ENCODE peak calls at places on chromosomes 3 and 15, in five cellular contexts. One of them, this sample, is unnamed.

GRCh38 chr15:60548101-60548500 is 69.2 kb upstream of the ICE2 start:
- DNase-seq in body of pancreas: no peak
- DNase-seq in AG09309: no peak
- DNase-seq in GM12865: peak
- DNase-seq in brain microvascular endothelial cell: no peak
- DNase-seq in this sample: no peak

GRCh38 chr15:98753726-98754125 is 105.4 kb downstream of the IGF1R start:
- DNase-seq in body of pancreas: no peak
- DNase-seq in brain microvascular endothelial cell: no peak
- DNase-seq in GM12865: no peak
- DNase-seq in AG09309: no peak
- DNase-seq in this sample: no peak

GRCh38 chr3:194269610-194270145 is 81.5 kb downstream of the CPN2 start:
- DNase-seq in AG09309: no peak
- DNase-seq in brain microvascular endothelial cell: peak
- DNase-seq in body of pancreas: peak
- DNase-seq in GM12865: no peak
- DNase-seq in this sample: no peak

GRCh38 chr3:81989274-81989673 is 227.8 kb upstream of the GBE1 start:
- DNase-seq in body of pancreas: no peak
- DNase-seq in GM12865: no peak
- DNase-seq in brain microvascular endothelial cell: no peak
- DNase-seq in AG09309: no peak
- DNase-seq in this sample: no peak

GRCh38 chr3:51198476-51198875 is 186.6 kb upstream of the MANF start:
- DNase-seq in body of pancreas: no peak
- DNase-seq in brain microvascular endothelial cell: no peak
- DNase-seq in GM12865: no peak
- DNase-seq in AG09309: no peak
- DNase-seq in this sample: no peak

GRCh38 chr3:49124203-49124602 is 3.6 kb upstream of the USP19 start:
- DNase-seq in AG09309: no peak
- DNase-seq in body of pancreas: no peak
- DNase-seq in GM12865: no peak
- DNase-seq in brain microvascular endothelial cell: no peak
- DNase-seq in this sample: no peak

GRCh38 chr15:74461847-74462511 is 1.0 kb upstream of the UBL7 start:
- DNase-seq in brain microvascular endothelial cell: no peak
- DNase-seq in GM12865: peak
- DNase-seq in AG09309: no peak
- DNase-seq in body of pancreas: no peak
- DNase-seq in this sample: no peak

GRCh38 chr15:40053234-40054055 is 14.5 kb upstream of the SRP14 start:
- DNase-seq in body of pancreas: peak
- DNase-seq in AG09309: no peak
- DNase-seq in GM12865: peak
- DNase-seq in brain microvascular endothelial cell: no peak
- DNase-seq in this sample: no peak

GRCh38 chr3:105647047-105647446 is 221.8 kb downstream of the CBLB start:
- DNase-seq in brain microvascular endothelial cell: peak
- DNase-seq in body of pancreas: peak
- DNase-seq in GM12865: no peak
- DNase-seq in AG09309: peak
- DNase-seq in this sample: peak

GRCh38 chr3:153967260-153967659 is 153.9 kb upstream of the ARHGEF26 start:
- DNase-seq in brain microvascular endothelial cell: no peak
- DNase-seq in body of pancreas: no peak
- DNase-seq in GM12865: peak
- DNase-seq in AG09309: no peak
- DNase-seq in this sample: no peak

GRCh38 chr3:126316515-126316939 is 40.7 kb downstream of the KLF15 start:
- DNase-seq in AG09309: no peak
- DNase-seq in body of pancreas: no peak
- DNase-seq in GM12865: no peak
- DNase-seq in brain microvascular endothelial cell: no peak
- DNase-seq in this sample: no peak

GRCh38 chr3:147038456-147038855 is 367.9 kb downstream of the ZIC4 start:
- DNase-seq in GM12865: no peak
- DNase-seq in brain microvascular endothelial cell: no peak
- DNase-seq in AG09309: peak
- DNase-seq in body of pancreas: no peak
- DNase-seq in this sample: no peak

GRCh38 chr3:110743202-110743601 is 328.4 kb upstream of the NECTIN3 start:
- DNase-seq in GM12865: no peak
- DNase-seq in body of pancreas: peak
- DNase-seq in brain microvascular endothelial cell: no peak
- DNase-seq in AG09309: no peak
- DNase-seq in this sample: no peak

GRCh38 chr3:30693470-30694120 is 87.2 kb downstream of the TGFBR2 start:
- DNase-seq in body of pancreas: peak
- DNase-seq in GM12865: peak
- DNase-seq in brain microvascular endothelial cell: peak
- DNase-seq in AG09309: peak
- DNase-seq in this sample: peak

GRCh38 chr3:85939026-85939616 is 980.3 kb downstream of the CADM2 start:
- DNase-seq in AG09309: no peak
- DNase-seq in body of pancreas: no peak
- DNase-seq in GM12865: no peak
- DNase-seq in brain microvascular endothelial cell: no peak
- DNase-seq in this sample: peak

GRCh38 chr3:53503185-53503584 is 8.8 kb downstream of the CACNA1D start:
- DNase-seq in body of pancreas: no peak
- DNase-seq in brain microvascular endothelial cell: no peak
- DNase-seq in AG09309: no peak
- DNase-seq in GM12865: no peak
- DNase-seq in this sample: no peak

GRCh38 chr3:64449026-64449425 is 223.8 kb upstream of the PRICKLE2 start:
- DNase-seq in GM12865: peak
- DNase-seq in AG09309: no peak
- DNase-seq in brain microvascular endothelial cell: no peak
- DNase-seq in body of pancreas: no peak
- DNase-seq in this sample: no peak

GRCh38 chr3:151460774-151461450 is at the start of gene IGSF10:
- DNase-seq in brain microvascular endothelial cell: no peak
- DNase-seq in AG09309: no peak
- DNase-seq in body of pancreas: peak
- DNase-seq in GM12865: no peak
- DNase-seq in this sample: no peak

GRCh38 chr15:32649336-32649735 is 7.8 kb downstream of the SCG5 start:
- DNase-seq in GM12865: no peak
- DNase-seq in AG09309: no peak
- DNase-seq in body of pancreas: peak
- DNase-seq in brain microvascular endothelial cell: peak
- DNase-seq in this sample: no peak

GRCh38 chr3:145776782-145777408 is 384.1 kb downstream of the PLOD2 start:
- DNase-seq in GM12865: peak
- DNase-seq in body of pancreas: peak
- DNase-seq in AG09309: peak
- DNase-seq in brain microvascular endothelial cell: peak
- DNase-seq in this sample: peak

GRCh38 chr3:182116386-182116785 is 404.7 kb downstream of the SOX2 start:
- DNase-seq in body of pancreas: no peak
- DNase-seq in GM12865: no peak
- DNase-seq in brain microvascular endothelial cell: no peak
- DNase-seq in AG09309: no peak
- DNase-seq in this sample: no peak

GRCh38 chr3:69250014-69250413 is 127.6 kb upstream of the LMOD3 start:
- DNase-seq in body of pancreas: peak
- DNase-seq in GM12865: no peak
- DNase-seq in brain microvascular endothelial cell: no peak
- DNase-seq in AG09309: peak
- DNase-seq in this sample: peak

GRCh38 chr3:69249001-69249400 is 126.6 kb upstream of the LMOD3 start:
- DNase-seq in brain microvascular endothelial cell: no peak
- DNase-seq in AG09309: no peak
- DNase-seq in body of pancreas: no peak
- DNase-seq in GM12865: no peak
- DNase-seq in this sample: no peak

GRCh38 chr3:69251078-69251805 is 128.8 kb upstream of the LMOD3 start:
- DNase-seq in AG09309: no peak
- DNase-seq in GM12865: no peak
- DNase-seq in brain microvascular endothelial cell: no peak
- DNase-seq in body of pancreas: no peak
- DNase-seq in this sample: no peak

GRCh38 chr3:69246612-69247011 is 124.2 kb upstream of the LMOD3 start:
- DNase-seq in brain microvascular endothelial cell: no peak
- DNase-seq in body of pancreas: no peak
- DNase-seq in AG09309: no peak
- DNase-seq in GM12865: no peak
- DNase-seq in this sample: no peak

GRCh38 chr3:69248394-69248793 is 126.0 kb upstream of the LMOD3 start:
- DNase-seq in body of pancreas: peak
- DNase-seq in AG09309: no peak
- DNase-seq in brain microvascular endothelial cell: no peak
- DNase-seq in GM12865: no peak
- DNase-seq in this sample: no peak
- H3K4me3 ChIP-seq in body of pancreas: no peak
- H3K4me3 ChIP-seq in AG09309: no peak
- H3K4me3 ChIP-seq in brain microvascular endothelial cell: no peak
- H3K4me3 ChIP-seq in GM12865: no peak
- H3K4me3 ChIP-seq in this sample: peak

GRCh38 chr15:31102374-31103342 is 1.1 kb upstream of the TRPM1 start:
- DNase-seq in brain microvascular endothelial cell: no peak
- DNase-seq in GM12865: no peak
- DNase-seq in body of pancreas: no peak
- DNase-seq in AG09309: no peak
- DNase-seq in this sample: peak
- H3K4me3 ChIP-seq in brain microvascular endothelial cell: no peak
- H3K4me3 ChIP-seq in GM12865: no peak
- H3K4me3 ChIP-seq in body of pancreas: no peak
- H3K4me3 ChIP-seq in AG09309: no peak
- H3K4me3 ChIP-seq in this sample: no peak

DNA sequence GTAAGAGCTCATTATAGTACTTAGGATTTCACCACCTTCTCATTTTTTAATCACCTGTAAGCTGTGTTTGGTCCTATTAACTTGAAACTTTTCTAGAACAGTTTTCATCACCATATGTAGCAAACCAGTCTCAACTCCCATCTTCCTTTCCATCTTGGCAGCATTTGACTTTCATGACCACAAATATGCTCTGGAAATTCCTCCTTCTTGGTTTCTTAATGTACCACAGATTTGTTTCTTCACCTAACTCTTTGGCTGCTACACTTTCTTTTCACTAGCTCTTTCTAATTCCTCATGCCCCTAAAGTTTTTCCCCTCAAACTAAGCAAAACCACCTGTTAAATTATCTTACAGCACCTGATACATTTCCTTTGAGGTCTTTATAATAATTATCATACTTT is 13.2 kb upstream of the NMB start:
- DNase-seq in AG09309: peak
- DNase-seq in body of pancreas: no peak
- DNase-seq in brain microvascular endothelial cell: peak
- DNase-seq in GM12865: no peak
- DNase-seq in this sample: no peak
- H3K4me3 ChIP-seq in AG09309: no peak
- H3K4me3 ChIP-seq in body of pancreas: no peak
- H3K4me3 ChIP-seq in brain microvascular endothelial cell: no peak
- H3K4me3 ChIP-seq in GM12865: no peak
- H3K4me3 ChIP-seq in this sample: no peak

DNA sequence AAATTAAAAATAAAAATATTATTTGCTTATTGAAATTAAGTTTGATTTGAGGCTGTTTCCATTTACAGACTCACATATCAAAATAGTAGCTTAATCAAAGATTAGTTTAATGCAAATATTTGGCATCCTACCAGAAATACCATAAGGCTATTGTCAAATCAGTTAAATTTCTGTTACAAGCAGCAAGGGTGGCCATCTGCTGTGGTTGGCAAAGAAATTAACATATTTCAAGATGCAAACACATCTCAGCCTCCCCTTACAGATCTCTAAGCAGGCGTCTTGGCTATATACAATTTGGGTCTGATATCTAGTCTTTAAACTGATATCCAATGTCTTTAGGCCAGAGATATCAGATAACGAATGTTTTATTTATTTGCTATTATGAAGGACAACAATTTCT is 83.2 kb upstream of the NEDD4 start:
- DNase-seq in AG09309: no peak
- DNase-seq in body of pancreas: no peak
- DNase-seq in GM12865: no peak
- DNase-seq in brain microvascular endothelial cell: no peak
- DNase-seq in this sample: peak
- H3K4me3 ChIP-seq in AG09309: no peak
- H3K4me3 ChIP-seq in body of pancreas: no peak
- H3K4me3 ChIP-seq in GM12865: no peak
- H3K4me3 ChIP-seq in brain microvascular endothelial cell: no peak
- H3K4me3 ChIP-seq in this sample: no peak

GRCh38 chr15:31364301-31365031 is 37.8 kb downstream of the KLF13 start:
- DNase-seq in body of pancreas: no peak
- DNase-seq in brain microvascular endothelial cell: no peak
- DNase-seq in AG09309: no peak
- DNase-seq in GM12865: no peak
- DNase-seq in this sample: no peak
- H3K4me3 ChIP-seq in body of pancreas: no peak
- H3K4me3 ChIP-seq in brain microvascular endothelial cell: no peak
- H3K4me3 ChIP-seq in AG09309: no peak
- H3K4me3 ChIP-seq in GM12865: no peak
- H3K4me3 ChIP-seq in this sample: no peak

GRCh38 chr3:186497608-186498007 is 46.6 kb downstream of the CRYGS start:
- DNase-seq in brain microvascular endothelial cell: no peak
- DNase-seq in body of pancreas: no peak
- DNase-seq in GM12865: no peak
- DNase-seq in AG09309: no peak
- DNase-seq in this sample: no peak

GRCh38 chr3:186506191-186506739 is 37.9 kb downstream of the CRYGS start:
- DNase-seq in body of pancreas: no peak
- DNase-seq in brain microvascular endothelial cell: no peak
- DNase-seq in GM12865: no peak
- DNase-seq in AG09309: no peak
- DNase-seq in this sample: no peak

GRCh38 chr3:186502942-186503712 is 41.1 kb downstream of the CRYGS start:
- DNase-seq in GM12865: no peak
- DNase-seq in AG09309: no peak
- DNase-seq in body of pancreas: no peak
- DNase-seq in brain microvascular endothelial cell: no peak
- DNase-seq in this sample: no peak

GRCh38 chr3:186506846-186507245 is 37.3 kb downstream of the CRYGS start:
- DNase-seq in AG09309: no peak
- DNase-seq in body of pancreas: no peak
- DNase-seq in GM12865: no peak
- DNase-seq in brain microvascular endothelial cell: peak
- DNase-seq in this sample: no peak

GRCh38 chr3:186502138-186502941 is 41.8 kb downstream of the CRYGS start:
- DNase-seq in brain microvascular endothelial cell: no peak
- DNase-seq in AG09309: no peak
- DNase-seq in GM12865: no peak
- DNase-seq in body of pancreas: no peak
- DNase-seq in this sample: no peak
- H3K4me3 ChIP-seq in brain microvascular endothelial cell: no peak
- H3K4me3 ChIP-seq in AG09309: no peak
- H3K4me3 ChIP-seq in GM12865: no peak
- H3K4me3 ChIP-seq in body of pancreas: no peak
- H3K4me3 ChIP-seq in this sample: no peak

DNA sequence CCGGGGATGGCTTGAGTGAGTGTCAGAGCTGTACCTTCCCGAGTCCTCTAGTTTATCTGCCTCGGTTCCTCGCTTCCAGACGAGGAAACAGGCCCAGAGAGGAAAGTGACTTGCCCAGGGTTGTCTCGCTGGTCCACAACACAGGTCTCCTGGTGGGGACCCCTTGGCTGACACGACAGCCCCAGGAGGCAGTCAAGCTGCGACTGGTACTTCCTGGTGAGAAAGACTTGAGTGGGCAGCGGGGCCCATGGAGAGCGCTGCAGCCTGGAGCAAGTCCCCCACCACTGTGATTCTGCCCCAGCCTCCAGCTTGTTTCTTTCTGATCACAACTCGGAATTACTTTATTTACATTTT is 600 bp upstream of the CHRNA5 start:
- DNase-seq in AG09309: no peak
- DNase-seq in body of pancreas: no peak
- DNase-seq in GM12865: no peak
- DNase-seq in brain microvascular endothelial cell: no peak
- DNase-seq in this sample: no peak
- H3K4me3 ChIP-seq in AG09309: no peak
- H3K4me3 ChIP-seq in body of pancreas: no peak
- H3K4me3 ChIP-seq in GM12865: no peak
- H3K4me3 ChIP-seq in brain microvascular endothelial cell: no peak
- H3K4me3 ChIP-seq in this sample: no peak